ENCODE peak calls at places on chromosomes 7 and 10, in nine cellular contexts. S, R, L, P, J, E, N, H and U are unnamed samples.

GRCh38 chr10:6269953-6270867 is 67.5 kb downstream of the PFKFB3 start:
- DNase-seq in R (no peak), J (peak; percentile 84), L (peak; percentile 61), H (no peak), P (peak; percentile 44), N (no peak), E (no peak), S (peak; percentile 53), U (peak; percentile 36)

GRCh38 chr10:111139567-111139966 is 62.7 kb downstream of the ADRA2A start:
- DNase-seq in E (no peak), N (no peak), P (no peak), S (no peak), L (no peak), R (no peak), J (no peak), H (no peak), U (no peak)

GRCh38 chr10:79346388-79347225 is 662 bp upstream of the PPIF start:
- DNase-seq in S (no peak), J (peak; percentile 85), E (no peak), R (no peak), H (no peak), P (no peak), N (no peak), L (no peak), U (no peak)

GRCh38 chr7:42858570-42858969 is 53.3 kb downstream of the C7orf25 start:
- DNase-seq in E (no peak), H (no peak), R (no peak), P (no peak), J (no peak), S (no peak), N (peak; percentile 59), L (no peak), U (no peak)

GRCh38 chr10:50312464-50313437 is 61.4 kb upstream of the ASAH2 start:
- DNase-seq in R (no peak), L (no peak), N (peak; percentile 77), E (no peak), H (no peak), J (no peak), P (no peak), S (no peak), U (no peak)

GRCh38 chr10:25015927-25016348 is at the start of gene ENKUR:
- DNase-seq in E (peak; percentile 98), L (peak; percentile 90), H (peak; percentile 96), N (peak; percentile 91), S (peak; percentile 82), P (peak; percentile 93), J (peak; percentile 95), R (peak; percentile 76), U (peak; percentile 44)

GRCh38 chr7:118626739-118627138 is 402.2 kb downstream of the ANKRD7 start:
- DNase-seq in S (no peak), H (no peak), L (no peak), E (no peak), P (no peak), J (no peak), R (no peak), N (no peak), U (no peak)

GRCh38 chr7:404782-405488 is 114.7 kb downstream of the PDGFA start:
- DNase-seq in J (no peak), R (no peak), P (no peak), H (peak; percentile 26), L (no peak), N (no peak), S (no peak), E (no peak), U (no peak)

GRCh38 chr10:98664329-98665042 is 217.8 kb upstream of the HPS1 start:
- DNase-seq in E (no peak), S (peak; percentile 1), P (peak; percentile 0), R (no peak), L (peak; percentile 11), N (peak; percentile 33), J (no peak), H (no peak), U (peak; percentile 12)

GRCh38 chr7:158695726-158696452 is 8.7 kb downstream of the NCAPG2 start:
- DNase-seq in E (no peak), H (peak; percentile 73), J (peak; percentile 77), S (peak; percentile 19), N (peak; percentile 88), L (no peak), P (peak; percentile 15), R (peak; percentile 23), U (no peak)

GRCh38 chr10:100739516-100740368 is 5.6 kb upstream of the PAX2 start:
- DNase-seq in J (peak; percentile 61), N (no peak), H (no peak), E (no peak), L (no peak), P (no peak), S (no peak), R (no peak), U (no peak)